ENCODE peak calls at places on chromosome 10, in nine cellular contexts. Z is heart right ventricle, M is BJ, R is AG10803, U is AG09309, J is coronary artery, F is transverse colon, N is gastrocnemius medialis, L is astrocyte of the cerebellum. C is an unnamed sample.

GRCh38 chr10:16698457-16698856 is 118.8 kb downstream of the RSU1 start:
- DNase-seq in Z (no peak), M (no peak), R (no peak), U (no peak), J (no peak), F (no peak), N (no peak), L (no peak), C (no peak)

GRCh38 chr10:18400911-18401260 is 250.5 kb downstream of the NSUN6 start:
- DNase-seq in Z (no peak), M (no peak), R (no peak), U (no peak), J (no peak), F (peak; percentile 30), N (no peak), L (no peak), C (no peak)

GRCh38 chr10:112491144-112491543 is 44.1 kb downstream of the VTI1A start:
- DNase-seq in Z (no peak), M (no peak), R (peak; percentile 10), U (peak; percentile 1), J (no peak), F (no peak), N (no peak), L (no peak), C (no peak)

GRCh38 chr10:30782543-30783461 is 153.2 kb upstream of the LYZL2 start:
- DNase-seq in Z (no peak), M (no peak), R (peak; percentile 76), U (no peak), J (no peak), F (no peak), N (no peak), L (no peak), C (peak; percentile 46)

GRCh38 chr10:96073722-96074121 is 30.3 kb downstream of the CCNJ start:
- DNase-seq in Z (no peak), M (no peak), R (peak; percentile 50), U (peak; percentile 46), J (no peak), F (no peak), N (no peak), L (no peak), C (no peak)

GRCh38 chr10:80171248-80171660 is 34.1 kb downstream of the ANXA11 start:
- DNase-seq in Z (no peak), M (no peak), R (no peak), U (no peak), J (no peak), F (peak; percentile 76), N (no peak), L (no peak), C (no peak)

GRCh38 chr10:112958275-112958995 is 8.4 kb downstream of the TCF7L2 start:
- DNase-seq in Z (no peak), M (peak; percentile 98), R (peak; percentile 97), U (peak; percentile 96), J (no peak), F (no peak), N (no peak), L (peak; percentile 86), C (peak; percentile 85)

GRCh38 chr10:123434435-123435039 is 231.6 kb upstream of the GPR26 start:
- DNase-seq in Z (no peak), M (no peak), R (no peak), U (no peak), J (no peak), F (no peak), N (no peak), L (no peak), C (no peak)

GRCh38 chr10:9069136-9069535 is 1014.6 kb downstream of the GATA3 start:
- DNase-seq in Z (no peak), M (no peak), R (no peak), U (no peak), J (no peak), F (no peak), N (no peak), L (no peak), C (no peak)

GRCh38 chr10:80168679-80169380 is 36.3 kb downstream of the PLAC9 start:
- DNase-seq in Z (no peak), M (no peak), R (no peak), U (no peak), J (no peak), F (no peak), N (no peak), L (no peak), C (no peak)

GRCh38 chr10:122301811-122302115 is 30.7 kb downstream of the BTBD16 start:
- DNase-seq in Z (no peak), M (no peak), R (no peak), U (no peak), J (peak; percentile 62), F (no peak), N (no peak), L (no peak), C (no peak)

GRCh38 chr10:112711366-112711765 is 238.7 kb upstream of the TCF7L2 start:
- DNase-seq in Z (no peak), M (peak; percentile 60), R (no peak), U (peak; percentile 41), J (no peak), F (no peak), N (no peak), L (no peak), C (no peak)

GRCh38 chr10:32321016-32321631 is 25.8 kb downstream of the EPC1 start:
- DNase-seq in Z (no peak), M (no peak), R (no peak), U (no peak), J (no peak), F (no peak), N (no peak), L (no peak), C (no peak)

GRCh38 chr10:61775111-61775510 is 112.4 kb downstream of the CABCOCO1 start:
- DNase-seq in Z (no peak), M (no peak), R (no peak), U (no peak), J (no peak), F (no peak), N (no peak), L (no peak), C (no peak)

DNA sequence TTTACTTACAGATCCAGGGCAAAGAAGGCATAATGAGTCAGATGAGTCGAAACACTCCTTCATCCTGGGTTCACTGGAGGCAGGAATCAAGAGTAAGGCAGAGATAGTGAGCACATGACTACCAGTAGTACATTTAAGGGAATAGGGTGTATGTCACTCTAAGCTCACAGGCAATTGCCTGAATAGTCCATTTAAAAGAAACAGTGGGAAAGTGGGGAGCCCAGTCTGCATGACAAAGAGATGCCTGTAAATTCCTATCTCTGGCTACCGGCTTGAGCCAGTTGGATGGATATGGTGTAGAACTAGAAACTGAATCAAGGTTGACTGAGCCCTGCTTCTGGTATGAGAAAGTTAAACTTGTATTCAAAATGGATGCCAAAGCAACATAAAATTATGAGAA is 861.5 kb upstream of the ZWINT start:
- DNase-seq in Z (no peak), M (no peak), R (no peak), U (no peak), J (no peak), F (no peak), N (no peak), L (no peak), C (no peak)
- H3K4me3 ChIP-seq in Z (no peak overlapping the region), M (no peak overlapping the region), R (no peak overlapping the region), U (no peak overlapping the region), J (no peak overlapping the region), F (no peak overlapping the region), N (no peak overlapping the region), L (no peak overlapping the region), C (no peak overlapping the region)

GRCh38 chr10:70163448-70163847 is 6.9 kb downstream of the SAR1A start:
- DNase-seq in Z (no peak), M (no peak), R (no peak), U (no peak), J (no peak), F (no peak), N (no peak), L (no peak), C (no peak)
- H3K4me3 ChIP-seq in Z (no peak overlapping the region), M (no peak overlapping the region), R (no peak overlapping the region), U (no peak overlapping the region), J (no peak overlapping the region), F (no peak overlapping the region), N (no peak overlapping the region), L (no peak overlapping the region), C (no peak overlapping the region)

DNA sequence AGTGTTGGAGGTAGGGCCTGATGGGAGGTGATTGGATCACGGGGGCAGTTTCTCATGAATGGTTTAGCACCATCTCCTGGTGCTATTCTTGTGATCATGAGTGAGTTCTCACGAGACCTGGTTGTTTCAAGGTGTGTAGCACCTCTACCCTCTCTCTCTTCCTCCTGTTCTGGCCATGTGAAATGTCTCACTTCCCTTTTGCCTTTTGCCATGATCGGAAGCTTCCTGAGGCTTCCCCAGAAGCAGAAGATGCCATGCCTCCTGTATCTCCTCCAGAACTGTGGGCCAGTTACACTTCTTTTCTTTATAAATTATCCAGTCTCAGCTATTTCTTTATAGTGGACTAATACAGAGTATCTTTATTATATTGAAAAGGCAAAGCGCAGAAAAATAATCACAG is 90.1 kb downstream of the FAM171A1 start:
- DNase-seq in Z (no peak), M (no peak), R (no peak), U (no peak), J (no peak), F (no peak), N (no peak), L (no peak), C (no peak)
- H3K4me3 ChIP-seq in Z (no peak overlapping the region), M (no peak overlapping the region), R (no peak overlapping the region), U (no peak overlapping the region), J (no peak overlapping the region), F (no peak overlapping the region), N (no peak overlapping the region), L (no peak overlapping the region), C (no peak overlapping the region)

DNA sequence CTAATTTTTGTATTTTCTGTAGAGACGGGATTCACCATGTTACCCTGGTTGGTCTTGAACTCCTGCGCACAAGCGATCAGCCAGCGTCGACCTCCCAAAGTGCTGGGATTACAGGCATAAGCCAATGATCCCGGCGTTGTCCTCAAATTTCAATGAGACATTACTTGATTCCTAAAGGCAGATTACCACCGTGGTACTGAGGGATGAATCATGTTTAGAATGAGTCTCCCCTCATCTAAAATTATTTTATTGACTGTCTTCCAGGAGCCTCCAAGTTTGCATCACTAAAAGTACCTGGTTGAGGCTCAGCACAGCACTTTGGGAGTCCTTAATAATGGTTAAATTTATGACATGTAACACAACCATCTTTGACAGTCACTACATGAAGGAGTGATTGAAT is 142.2 kb upstream of the AKR1E2 start:
- DNase-seq in Z (no peak), M (no peak), R (no peak), U (no peak), J (no peak), F (no peak), N (no peak), L (no peak), C (no peak)
- H3K4me3 ChIP-seq in Z (no peak overlapping the region), M (no peak overlapping the region), R (no peak overlapping the region), U (no peak overlapping the region), J (no peak overlapping the region), F (no peak overlapping the region), N (no peak overlapping the region), L (no peak overlapping the region), C (no peak overlapping the region)